ENCODE peak calls at places on chromosomes 13 and 19, in eight cellular contexts. One of them, this sample, is unnamed.

GRCh38 chr13:104769520-104769919 is 1703.3 kb upstream of the SLC10A2 start:
- DNase-seq in activated naive CD8-positive, alpha-beta T cell treated with anti-CD3 and anti-CD28 coated beads, Interleukin-2, amount 50 U/mL, for 16 hours: no peak
- DNase-seq in breast epithelium: no peak
- DNase-seq in NCI-H1417: no peak
- DNase-seq in HEK293T: no peak
- DNase-seq in A172: no peak
- DNase-seq in stimulated activated CD4-positive, alpha-beta T cell treated with anti-CD3 and anti-CD28 coated beads, Interleukin-1b, Interleukin-23, amount 100 ng/mL, for 4 hours: no peak
- DNase-seq in activated T-cell treated with anti-CD3 and anti-CD28 coated beads for 1 hour: no peak
- DNase-seq in this sample: no peak

GRCh38 chr13:97851269-97851668 is 102.2 kb upstream of the IPO5 start:
- DNase-seq in stimulated activated CD4-positive, alpha-beta T cell treated with anti-CD3 and anti-CD28 coated beads, Interleukin-1b, Interleukin-23, amount 100 ng/mL, for 4 hours: no peak
- DNase-seq in HEK293T: no peak
- DNase-seq in breast epithelium: no peak
- DNase-seq in NCI-H1417: no peak
- DNase-seq in activated T-cell treated with anti-CD3 and anti-CD28 coated beads for 1 hour: no peak
- DNase-seq in activated naive CD8-positive, alpha-beta T cell treated with anti-CD3 and anti-CD28 coated beads, Interleukin-2, amount 50 U/mL, for 16 hours: no peak
- DNase-seq in A172: no peak
- DNase-seq in this sample: no peak

GRCh38 chr13:98349731-98350305 is 172.7 kb upstream of the RNF113B start:
- DNase-seq in A172: no peak
- DNase-seq in NCI-H1417: no peak
- DNase-seq in activated naive CD8-positive, alpha-beta T cell treated with anti-CD3 and anti-CD28 coated beads, Interleukin-2, amount 50 U/mL, for 16 hours: no peak
- DNase-seq in breast epithelium: peak; percentile 59
- DNase-seq in HEK293T: peak; percentile 15
- DNase-seq in activated T-cell treated with anti-CD3 and anti-CD28 coated beads for 1 hour: no peak
- DNase-seq in stimulated activated CD4-positive, alpha-beta T cell treated with anti-CD3 and anti-CD28 coated beads, Interleukin-1b, Interleukin-23, amount 100 ng/mL, for 4 hours: no peak
- DNase-seq in this sample: no peak

GRCh38 chr13:73177911-73178565 is 119.2 kb downstream of the KLF5 start:
- DNase-seq in activated T-cell treated with anti-CD3 and anti-CD28 coated beads for 1 hour: no peak
- DNase-seq in A172: no peak
- DNase-seq in activated naive CD8-positive, alpha-beta T cell treated with anti-CD3 and anti-CD28 coated beads, Interleukin-2, amount 50 U/mL, for 16 hours: no peak
- DNase-seq in stimulated activated CD4-positive, alpha-beta T cell treated with anti-CD3 and anti-CD28 coated beads, Interleukin-1b, Interleukin-23, amount 100 ng/mL, for 4 hours: no peak
- DNase-seq in HEK293T: no peak
- DNase-seq in NCI-H1417: no peak
- DNase-seq in breast epithelium: no peak
- DNase-seq in this sample: no peak

GRCh38 chr19:38736036-38736412 is 8.2 kb downstream of the CAPN12 start:
- DNase-seq in activated naive CD8-positive, alpha-beta T cell treated with anti-CD3 and anti-CD28 coated beads, Interleukin-2, amount 50 U/mL, for 16 hours: no peak
- DNase-seq in breast epithelium: no peak
- DNase-seq in A172: no peak
- DNase-seq in activated T-cell treated with anti-CD3 and anti-CD28 coated beads for 1 hour: peak; percentile 38
- DNase-seq in NCI-H1417: peak; percentile 35
- DNase-seq in HEK293T: peak; percentile 66
- DNase-seq in stimulated activated CD4-positive, alpha-beta T cell treated with anti-CD3 and anti-CD28 coated beads, Interleukin-1b, Interleukin-23, amount 100 ng/mL, for 4 hours: peak; percentile 55
- DNase-seq in this sample: peak; percentile 36

GRCh38 chr13:78139765-78140164 is 221.1 kb upstream of the EDNRB start:
- DNase-seq in activated naive CD8-positive, alpha-beta T cell treated with anti-CD3 and anti-CD28 coated beads, Interleukin-2, amount 50 U/mL, for 16 hours: no peak
- DNase-seq in NCI-H1417: no peak
- DNase-seq in activated T-cell treated with anti-CD3 and anti-CD28 coated beads for 1 hour: no peak
- DNase-seq in breast epithelium: no peak
- DNase-seq in A172: no peak
- DNase-seq in HEK293T: no peak
- DNase-seq in stimulated activated CD4-positive, alpha-beta T cell treated with anti-CD3 and anti-CD28 coated beads, Interleukin-1b, Interleukin-23, amount 100 ng/mL, for 4 hours: no peak
- DNase-seq in this sample: no peak

GRCh38 chr13:77184455-77184854 is 142.4 kb downstream of the MYCBP2 start:
- DNase-seq in A172: no peak
- DNase-seq in HEK293T: no peak
- DNase-seq in activated naive CD8-positive, alpha-beta T cell treated with anti-CD3 and anti-CD28 coated beads, Interleukin-2, amount 50 U/mL, for 16 hours: no peak
- DNase-seq in NCI-H1417: no peak
- DNase-seq in activated T-cell treated with anti-CD3 and anti-CD28 coated beads for 1 hour: no peak
- DNase-seq in breast epithelium: no peak
- DNase-seq in stimulated activated CD4-positive, alpha-beta T cell treated with anti-CD3 and anti-CD28 coated beads, Interleukin-1b, Interleukin-23, amount 100 ng/mL, for 4 hours: no peak
- DNase-seq in this sample: no peak

GRCh38 chr19:54201172-54201701 is 579 bp downstream of the RPS9 start:
- DNase-seq in A172: no peak
- DNase-seq in activated T-cell treated with anti-CD3 and anti-CD28 coated beads for 1 hour: no peak
- DNase-seq in activated naive CD8-positive, alpha-beta T cell treated with anti-CD3 and anti-CD28 coated beads, Interleukin-2, amount 50 U/mL, for 16 hours: no peak
- DNase-seq in stimulated activated CD4-positive, alpha-beta T cell treated with anti-CD3 and anti-CD28 coated beads, Interleukin-1b, Interleukin-23, amount 100 ng/mL, for 4 hours: no peak
- DNase-seq in HEK293T: no peak
- DNase-seq in NCI-H1417: no peak
- DNase-seq in breast epithelium: no peak
- DNase-seq in this sample: no peak

GRCh38 chr13:79427265-79427664 is 21.2 kb upstream of the RBM26 start:
- DNase-seq in A172: no peak
- DNase-seq in activated naive CD8-positive, alpha-beta T cell treated with anti-CD3 and anti-CD28 coated beads, Interleukin-2, amount 50 U/mL, for 16 hours: no peak
- DNase-seq in HEK293T: no peak
- DNase-seq in breast epithelium: no peak
- DNase-seq in stimulated activated CD4-positive, alpha-beta T cell treated with anti-CD3 and anti-CD28 coated beads, Interleukin-1b, Interleukin-23, amount 100 ng/mL, for 4 hours: no peak
- DNase-seq in NCI-H1417: no peak
- DNase-seq in activated T-cell treated with anti-CD3 and anti-CD28 coated beads for 1 hour: no peak
- DNase-seq in this sample: no peak

GRCh38 chr19:11223208-11223607 is 16.2 kb upstream of the ANGPTL8 start:
- DNase-seq in activated T-cell treated with anti-CD3 and anti-CD28 coated beads for 1 hour: no peak
- DNase-seq in NCI-H1417: no peak
- DNase-seq in activated naive CD8-positive, alpha-beta T cell treated with anti-CD3 and anti-CD28 coated beads, Interleukin-2, amount 50 U/mL, for 16 hours: no peak
- DNase-seq in stimulated activated CD4-positive, alpha-beta T cell treated with anti-CD3 and anti-CD28 coated beads, Interleukin-1b, Interleukin-23, amount 100 ng/mL, for 4 hours: no peak
- DNase-seq in breast epithelium: no peak
- DNase-seq in HEK293T: no peak
- DNase-seq in A172: no peak
- DNase-seq in this sample: no peak

GRCh38 chr19:43430142-43430710 is 15.5 kb downstream of the TEX101 start:
- DNase-seq in breast epithelium: no peak
- DNase-seq in activated naive CD8-positive, alpha-beta T cell treated with anti-CD3 and anti-CD28 coated beads, Interleukin-2, amount 50 U/mL, for 16 hours: no peak
- DNase-seq in NCI-H1417: no peak
- DNase-seq in activated T-cell treated with anti-CD3 and anti-CD28 coated beads for 1 hour: no peak
- DNase-seq in stimulated activated CD4-positive, alpha-beta T cell treated with anti-CD3 and anti-CD28 coated beads, Interleukin-1b, Interleukin-23, amount 100 ng/mL, for 4 hours: no peak
- DNase-seq in A172: no peak
- DNase-seq in HEK293T: no peak
- DNase-seq in this sample: no peak

GRCh38 chr19:10109528-10109927 is 2.0 kb upstream of the P2RY11 start:
- DNase-seq in breast epithelium: no peak
- DNase-seq in activated T-cell treated with anti-CD3 and anti-CD28 coated beads for 1 hour: no peak
- DNase-seq in A172: no peak
- DNase-seq in activated naive CD8-positive, alpha-beta T cell treated with anti-CD3 and anti-CD28 coated beads, Interleukin-2, amount 50 U/mL, for 16 hours: no peak
- DNase-seq in HEK293T: no peak
- DNase-seq in stimulated activated CD4-positive, alpha-beta T cell treated with anti-CD3 and anti-CD28 coated beads, Interleukin-1b, Interleukin-23, amount 100 ng/mL, for 4 hours: no peak
- DNase-seq in NCI-H1417: no peak
- DNase-seq in this sample: no peak

GRCh38 chr19:10137751-10138682 is 18.3 kb upstream of the EIF3G start:
- DNase-seq in breast epithelium: no peak
- DNase-seq in A172: no peak
- DNase-seq in HEK293T: no peak
- DNase-seq in stimulated activated CD4-positive, alpha-beta T cell treated with anti-CD3 and anti-CD28 coated beads, Interleukin-1b, Interleukin-23, amount 100 ng/mL, for 4 hours: no peak
- DNase-seq in activated naive CD8-positive, alpha-beta T cell treated with anti-CD3 and anti-CD28 coated beads, Interleukin-2, amount 50 U/mL, for 16 hours: no peak
- DNase-seq in NCI-H1417: no peak
- DNase-seq in activated T-cell treated with anti-CD3 and anti-CD28 coated beads for 1 hour: no peak
- DNase-seq in this sample: no peak

GRCh38 chr13:50691682-50692263 is 151.7 kb downstream of the DLEU7 start:
- DNase-seq in A172: peak; percentile 58
- DNase-seq in NCI-H1417: no peak
- DNase-seq in activated T-cell treated with anti-CD3 and anti-CD28 coated beads for 1 hour: no peak
- DNase-seq in stimulated activated CD4-positive, alpha-beta T cell treated with anti-CD3 and anti-CD28 coated beads, Interleukin-1b, Interleukin-23, amount 100 ng/mL, for 4 hours: no peak
- DNase-seq in activated naive CD8-positive, alpha-beta T cell treated with anti-CD3 and anti-CD28 coated beads, Interleukin-2, amount 50 U/mL, for 16 hours: no peak
- DNase-seq in HEK293T: no peak
- DNase-seq in breast epithelium: no peak
- DNase-seq in this sample: no peak

GRCh38 chr13:102018716-102019115 is 383.1 kb downstream of the FGF14 start:
- DNase-seq in breast epithelium: no peak
- DNase-seq in HEK293T: no peak
- DNase-seq in A172: no peak
- DNase-seq in NCI-H1417: no peak
- DNase-seq in activated naive CD8-positive, alpha-beta T cell treated with anti-CD3 and anti-CD28 coated beads, Interleukin-2, amount 50 U/mL, for 16 hours: no peak
- DNase-seq in stimulated activated CD4-positive, alpha-beta T cell treated with anti-CD3 and anti-CD28 coated beads, Interleukin-1b, Interleukin-23, amount 100 ng/mL, for 4 hours: no peak
- DNase-seq in activated T-cell treated with anti-CD3 and anti-CD28 coated beads for 1 hour: no peak
- DNase-seq in this sample: no peak

GRCh38 chr19:38046254-38047047 is 139.4 kb downstream of the SIPA1L3 start:
- DNase-seq in breast epithelium: no peak
- DNase-seq in HEK293T: no peak
- DNase-seq in activated T-cell treated with anti-CD3 and anti-CD28 coated beads for 1 hour: no peak
- DNase-seq in activated naive CD8-positive, alpha-beta T cell treated with anti-CD3 and anti-CD28 coated beads, Interleukin-2, amount 50 U/mL, for 16 hours: no peak
- DNase-seq in stimulated activated CD4-positive, alpha-beta T cell treated with anti-CD3 and anti-CD28 coated beads, Interleukin-1b, Interleukin-23, amount 100 ng/mL, for 4 hours: peak; percentile 7
- DNase-seq in A172: no peak
- DNase-seq in NCI-H1417: no peak
- DNase-seq in this sample: no peak

GRCh38 chr13:39490136-39490535 is 112.9 kb downstream of the LHFPL6 start:
- DNase-seq in activated naive CD8-positive, alpha-beta T cell treated with anti-CD3 and anti-CD28 coated beads, Interleukin-2, amount 50 U/mL, for 16 hours: no peak
- DNase-seq in A172: no peak
- DNase-seq in stimulated activated CD4-positive, alpha-beta T cell treated with anti-CD3 and anti-CD28 coated beads, Interleukin-1b, Interleukin-23, amount 100 ng/mL, for 4 hours: no peak
- DNase-seq in HEK293T: no peak
- DNase-seq in NCI-H1417: no peak
- DNase-seq in activated T-cell treated with anti-CD3 and anti-CD28 coated beads for 1 hour: no peak
- DNase-seq in breast epithelium: no peak
- DNase-seq in this sample: no peak

GRCh38 chr19:55526216-55527196 is 10.4 kb downstream of the SBK2 start:
- DNase-seq in stimulated activated CD4-positive, alpha-beta T cell treated with anti-CD3 and anti-CD28 coated beads, Interleukin-1b, Interleukin-23, amount 100 ng/mL, for 4 hours: no peak
- DNase-seq in HEK293T: no peak
- DNase-seq in activated naive CD8-positive, alpha-beta T cell treated with anti-CD3 and anti-CD28 coated beads, Interleukin-2, amount 50 U/mL, for 16 hours: no peak
- DNase-seq in activated T-cell treated with anti-CD3 and anti-CD28 coated beads for 1 hour: no peak
- DNase-seq in breast epithelium: peak; percentile 78
- DNase-seq in A172: peak; percentile 45
- DNase-seq in NCI-H1417: peak; percentile 90
- DNase-seq in this sample: no peak

GRCh38 chr19:19329199-19329598 is 8.6 kb downstream of the MAU2 start:
- DNase-seq in activated T-cell treated with anti-CD3 and anti-CD28 coated beads for 1 hour: no peak
- DNase-seq in breast epithelium: no peak
- DNase-seq in HEK293T: no peak
- DNase-seq in NCI-H1417: no peak
- DNase-seq in A172: no peak
- DNase-seq in stimulated activated CD4-positive, alpha-beta T cell treated with anti-CD3 and anti-CD28 coated beads, Interleukin-1b, Interleukin-23, amount 100 ng/mL, for 4 hours: no peak
- DNase-seq in activated naive CD8-positive, alpha-beta T cell treated with anti-CD3 and anti-CD28 coated beads, Interleukin-2, amount 50 U/mL, for 16 hours: no peak
- DNase-seq in this sample: no peak

GRCh38 chr13:41823486-41823885 is 137.4 kb downstream of the VWA8 start:
- DNase-seq in A172: no peak
- DNase-seq in activated T-cell treated with anti-CD3 and anti-CD28 coated beads for 1 hour: no peak
- DNase-seq in NCI-H1417: no peak
- DNase-seq in activated naive CD8-positive, alpha-beta T cell treated with anti-CD3 and anti-CD28 coated beads, Interleukin-2, amount 50 U/mL, for 16 hours: no peak
- DNase-seq in breast epithelium: no peak
- DNase-seq in stimulated activated CD4-positive, alpha-beta T cell treated with anti-CD3 and anti-CD28 coated beads, Interleukin-1b, Interleukin-23, amount 100 ng/mL, for 4 hours: no peak
- DNase-seq in HEK293T: no peak
- DNase-seq in this sample: no peak

GRCh38 chr19:1016647-1017114 is 4.2 kb downstream of the TMEM259 start:
- DNase-seq in activated naive CD8-positive, alpha-beta T cell treated with anti-CD3 and anti-CD28 coated beads, Interleukin-2, amount 50 U/mL, for 16 hours: no peak
- DNase-seq in HEK293T: no peak
- DNase-seq in stimulated activated CD4-positive, alpha-beta T cell treated with anti-CD3 and anti-CD28 coated beads, Interleukin-1b, Interleukin-23, amount 100 ng/mL, for 4 hours: no peak
- DNase-seq in NCI-H1417: no peak
- DNase-seq in activated T-cell treated with anti-CD3 and anti-CD28 coated beads for 1 hour: no peak
- DNase-seq in A172: peak; percentile 90
- DNase-seq in breast epithelium: no peak
- DNase-seq in this sample: no peak

GRCh38 chr19:2042485-2043268 is 8.4 kb downstream of the MKNK2 start:
- DNase-seq in activated T-cell treated with anti-CD3 and anti-CD28 coated beads for 1 hour: no peak
- DNase-seq in stimulated activated CD4-positive, alpha-beta T cell treated with anti-CD3 and anti-CD28 coated beads, Interleukin-1b, Interleukin-23, amount 100 ng/mL, for 4 hours: no peak
- DNase-seq in NCI-H1417: no peak
- DNase-seq in A172: no peak
- DNase-seq in breast epithelium: no peak
- DNase-seq in HEK293T: no peak
- DNase-seq in activated naive CD8-positive, alpha-beta T cell treated with anti-CD3 and anti-CD28 coated beads, Interleukin-2, amount 50 U/mL, for 16 hours: no peak
- DNase-seq in this sample: no peak

GRCh38 chr13:59012731-59013130 is 1151.0 kb downstream of the DIAPH3 start:
- DNase-seq in stimulated activated CD4-positive, alpha-beta T cell treated with anti-CD3 and anti-CD28 coated beads, Interleukin-1b, Interleukin-23, amount 100 ng/mL, for 4 hours: no peak
- DNase-seq in breast epithelium: no peak
- DNase-seq in A172: no peak
- DNase-seq in NCI-H1417: peak; percentile 29
- DNase-seq in activated naive CD8-positive, alpha-beta T cell treated with anti-CD3 and anti-CD28 coated beads, Interleukin-2, amount 50 U/mL, for 16 hours: no peak
- DNase-seq in HEK293T: no peak
- DNase-seq in activated T-cell treated with anti-CD3 and anti-CD28 coated beads for 1 hour: no peak
- DNase-seq in this sample: no peak

GRCh38 chr13:42094641-42095040 is 46.2 kb downstream of the DGKH start:
- DNase-seq in HEK293T: no peak
- DNase-seq in A172: no peak
- DNase-seq in activated naive CD8-positive, alpha-beta T cell treated with anti-CD3 and anti-CD28 coated beads, Interleukin-2, amount 50 U/mL, for 16 hours: no peak
- DNase-seq in NCI-H1417: no peak
- DNase-seq in breast epithelium: no peak
- DNase-seq in activated T-cell treated with anti-CD3 and anti-CD28 coated beads for 1 hour: no peak
- DNase-seq in stimulated activated CD4-positive, alpha-beta T cell treated with anti-CD3 and anti-CD28 coated beads, Interleukin-1b, Interleukin-23, amount 100 ng/mL, for 4 hours: no peak
- DNase-seq in this sample: no peak

GRCh38 chr19:54644056-54644455 is 13.8 kb downstream of the LILRB1 start:
- DNase-seq in NCI-H1417: no peak
- DNase-seq in HEK293T: no peak
- DNase-seq in activated naive CD8-positive, alpha-beta T cell treated with anti-CD3 and anti-CD28 coated beads, Interleukin-2, amount 50 U/mL, for 16 hours: no peak
- DNase-seq in breast epithelium: no peak
- DNase-seq in A172: no peak
- DNase-seq in stimulated activated CD4-positive, alpha-beta T cell treated with anti-CD3 and anti-CD28 coated beads, Interleukin-1b, Interleukin-23, amount 100 ng/mL, for 4 hours: no peak
- DNase-seq in activated T-cell treated with anti-CD3 and anti-CD28 coated beads for 1 hour: no peak
- DNase-seq in this sample: no peak

GRCh38 chr13:110281736-110282135 is 25.2 kb downstream of the COL4A1 start:
- DNase-seq in HEK293T: no peak
- DNase-seq in A172: no peak
- DNase-seq in activated naive CD8-positive, alpha-beta T cell treated with anti-CD3 and anti-CD28 coated beads, Interleukin-2, amount 50 U/mL, for 16 hours: no peak
- DNase-seq in activated T-cell treated with anti-CD3 and anti-CD28 coated beads for 1 hour: no peak
- DNase-seq in stimulated activated CD4-positive, alpha-beta T cell treated with anti-CD3 and anti-CD28 coated beads, Interleukin-1b, Interleukin-23, amount 100 ng/mL, for 4 hours: no peak
- DNase-seq in NCI-H1417: no peak
- DNase-seq in breast epithelium: no peak
- DNase-seq in this sample: no peak

GRCh38 chr19:11020982-11021759 is 60.3 kb downstream of the SMARCA4 start:
- DNase-seq in NCI-H1417: no peak
- DNase-seq in A172: no peak
- DNase-seq in activated naive CD8-positive, alpha-beta T cell treated with anti-CD3 and anti-CD28 coated beads, Interleukin-2, amount 50 U/mL, for 16 hours: no peak
- DNase-seq in stimulated activated CD4-positive, alpha-beta T cell treated with anti-CD3 and anti-CD28 coated beads, Interleukin-1b, Interleukin-23, amount 100 ng/mL, for 4 hours: no peak
- DNase-seq in breast epithelium: no peak
- DNase-seq in HEK293T: no peak
- DNase-seq in activated T-cell treated with anti-CD3 and anti-CD28 coated beads for 1 hour: no peak
- DNase-seq in this sample: no peak

GRCh38 chr19:43751466-43752220 is 3.1 kb downstream of the SMG9 start:
- DNase-seq in breast epithelium: no peak
- DNase-seq in NCI-H1417: no peak
- DNase-seq in activated naive CD8-positive, alpha-beta T cell treated with anti-CD3 and anti-CD28 coated beads, Interleukin-2, amount 50 U/mL, for 16 hours: no peak
- DNase-seq in stimulated activated CD4-positive, alpha-beta T cell treated with anti-CD3 and anti-CD28 coated beads, Interleukin-1b, Interleukin-23, amount 100 ng/mL, for 4 hours: no peak
- DNase-seq in activated T-cell treated with anti-CD3 and anti-CD28 coated beads for 1 hour: no peak
- DNase-seq in HEK293T: no peak
- DNase-seq in A172: no peak
- DNase-seq in this sample: no peak

GRCh38 chr19:52778811-52779210 is 7.8 kb downstream of the ZNF600 start:
- DNase-seq in NCI-H1417: no peak
- DNase-seq in activated T-cell treated with anti-CD3 and anti-CD28 coated beads for 1 hour: no peak
- DNase-seq in A172: no peak
- DNase-seq in HEK293T: no peak
- DNase-seq in activated naive CD8-positive, alpha-beta T cell treated with anti-CD3 and anti-CD28 coated beads, Interleukin-2, amount 50 U/mL, for 16 hours: no peak
- DNase-seq in stimulated activated CD4-positive, alpha-beta T cell treated with anti-CD3 and anti-CD28 coated beads, Interleukin-1b, Interleukin-23, amount 100 ng/mL, for 4 hours: no peak
- DNase-seq in breast epithelium: no peak
- DNase-seq in this sample: no peak

GRCh38 chr19:925912-926594 is at the start of gene ARID3A:
- DNase-seq in stimulated activated CD4-positive, alpha-beta T cell treated with anti-CD3 and anti-CD28 coated beads, Interleukin-1b, Interleukin-23, amount 100 ng/mL, for 4 hours: no peak
- DNase-seq in activated naive CD8-positive, alpha-beta T cell treated with anti-CD3 and anti-CD28 coated beads, Interleukin-2, amount 50 U/mL, for 16 hours: no peak
- DNase-seq in breast epithelium: peak; percentile 56
- DNase-seq in activated T-cell treated with anti-CD3 and anti-CD28 coated beads for 1 hour: no peak
- DNase-seq in HEK293T: peak; percentile 71
- DNase-seq in NCI-H1417: peak; percentile 60
- DNase-seq in A172: no peak
- DNase-seq in this sample: no peak

GRCh38 chr13:51995677-51996551 is 15.3 kb downstream of the ATP7B start:
- DNase-seq in activated naive CD8-positive, alpha-beta T cell treated with anti-CD3 and anti-CD28 coated beads, Interleukin-2, amount 50 U/mL, for 16 hours: no peak
- DNase-seq in activated T-cell treated with anti-CD3 and anti-CD28 coated beads for 1 hour: no peak
- DNase-seq in A172: no peak
- DNase-seq in HEK293T: peak; percentile 53
- DNase-seq in NCI-H1417: no peak
- DNase-seq in stimulated activated CD4-positive, alpha-beta T cell treated with anti-CD3 and anti-CD28 coated beads, Interleukin-1b, Interleukin-23, amount 100 ng/mL, for 4 hours: no peak
- DNase-seq in breast epithelium: no peak
- DNase-seq in this sample: no peak

This sample was measured in stimulated activated CD8-positive, alpha-beta memory T cell treated with anti-CD3 and anti-CD28 coated beads, Interleukin-12 subunit alpha, Interleukin-12 subunit beta, amount 100 ng/mL, for 1 hour.